ENCODE peak calls at places on chromosomes 11 and 22, in eight cellular contexts. N, K, U, Q, J, P, X and M are unnamed samples. For H3K9me3, the result is how much of the 10 kb centered on the place peaks cover.

GRCh38 chr11:22828373-22828772 is 1.2 kb downstream of the SVIP start:
- DNase-seq in N (no peak), K (no peak), U (no peak), Q (no peak), J (no peak), P (no peak), X (no peak), M (no peak)

GRCh38 chr22:39296981-39297489 is 22.4 kb downstream of the RPL3 start:
- DNase-seq in N (no peak), K (no peak), U (no peak), Q (no peak), J (no peak), P (no peak), X (no peak), M (no peak)

GRCh38 chr11:126335463-126335760 is 20.1 kb upstream of the ST3GAL4 start:
- DNase-seq in N (no peak), K (no peak), U (no peak), Q (no peak), J (no peak), P (peak), X (no peak), M (no peak)

GRCh38 chr22:24521791-24522245 is 26.7 kb downstream of the UPB1 start:
- DNase-seq in N (no peak), K (peak), U (no peak), Q (peak), J (peak), P (no peak), X (no peak), M (no peak)

GRCh38 chr11:70928854-70929598 is 323.4 kb downstream of the SHANK2 start:
- DNase-seq in N (no peak), K (no peak), U (no peak), Q (no peak), J (no peak), P (no peak), X (no peak), M (no peak)

GRCh38 chr22:47207846-47208554 is 445.6 kb downstream of the TBC1D22A start:
- DNase-seq in N (no peak), K (no peak), U (peak), Q (peak), J (no peak), P (no peak), X (no peak), M (no peak)

GRCh38 chr11:73012121-73012863 is 129.8 kb downstream of the FCHSD2 start:
- DNase-seq in N (no peak), K (no peak), U (no peak), Q (no peak), J (no peak), P (no peak), X (no peak), M (no peak)

GRCh38 chr11:106156290-106156937 is 79.0 kb downstream of the AASDHPPT start:
- DNase-seq in N (no peak), K (peak), U (peak), Q (peak), J (peak), P (no peak), X (no peak), M (no peak)

GRCh38 chr11:35141538-35141937 is 2.6 kb downstream of the CD44 start:
- DNase-seq in N (peak), K (no peak), U (peak), Q (peak), J (peak), P (peak), X (no peak), M (no peak)

GRCh38 chr11:76225122-76225584 is 18.9 kb upstream of the WNT11 start:
- DNase-seq in N (no peak), K (no peak), U (no peak), Q (no peak), J (no peak), P (peak), X (no peak), M (no peak)

GRCh38 chr22:33785283-33785991 is 134.8 kb downstream of the LARGE1 start:
- DNase-seq in N (no peak), K (no peak), U (no peak), Q (no peak), J (peak), P (no peak), X (no peak), M (no peak)

GRCh38 chr22:49959782-49960158 is 802 bp upstream of the PIM3 start:
- DNase-seq in N (no peak), K (no peak), U (peak), Q (peak), J (peak), P (no peak), X (no peak), M (no peak)

GRCh38 chr22:31618057-31618456 is 44.0 kb downstream of the PISD start:
- DNase-seq in N (no peak), K (no peak), U (no peak), Q (no peak), J (no peak), P (no peak), X (no peak), M (no peak)

GRCh38 chr11:38481391-38481790 is 1883.4 kb upstream of the RAG2 start:
- DNase-seq in N (no peak), K (no peak), U (no peak), Q (no peak), J (no peak), P (no peak), X (no peak), M (no peak)

GRCh38 chr11:29452131-29452530 is 564.7 kb downstream of the KCNA4 start:
- DNase-seq in N (no peak), K (no peak), U (no peak), Q (no peak), J (peak), P (no peak), X (no peak), M (no peak)

GRCh38 chr11:126282361-126282741 is 542 bp upstream of the TIRAP start:
- DNase-seq in N (peak), K (peak), U (peak), Q (peak), J (peak), P (peak), X (no peak), M (no peak)

GRCh38 chr11:103842795-103843194 is 193.6 kb upstream of the DDI1 start:
- DNase-seq in N (peak), K (no peak), U (no peak), Q (no peak), J (no peak), P (no peak), X (no peak), M (no peak)

GRCh38 chr11:103845331-103845730 is 191.1 kb upstream of the DDI1 start:
- DNase-seq in N (no peak), K (no peak), U (no peak), Q (no peak), J (no peak), P (no peak), X (no peak), M (no peak)

GRCh38 chr11:103844327-103845215 is 191.9 kb upstream of the DDI1 start:
- DNase-seq in N (no peak), K (no peak), U (no peak), Q (no peak), J (no peak), P (no peak), X (no peak), M (no peak)

GRCh38 chr11:103842191-103842590 is 194.2 kb upstream of the DDI1 start:
- DNase-seq in N (no peak), K (no peak), U (no peak), Q (no peak), J (no peak), P (no peak), X (no peak), M (no peak)
- H3K9me3 ChIP-seq in N (under half), K (under half), U (under half), Q (under half), J (under half), P (under half), X (under half), M (under half)

GRCh38 chr22:27347951-27348350 is 453.6 kb downstream of the MN1 start:
- DNase-seq in N (no peak), K (peak), U (no peak), Q (no peak), J (no peak), P (no peak), X (no peak), M (no peak)
- H3K9me3 ChIP-seq in N (under half), K (under half), U (under half), Q (under half), J (under half), P (under half), X (under half), M (under half)

GRCh38 chr22:42321908-42322561 is 51.6 kb upstream of the TCF20 start:
- DNase-seq in N (no peak), K (peak), U (no peak), Q (no peak), J (no peak), P (no peak), X (no peak), M (no peak)
- H3K9me3 ChIP-seq in N (under half), K (under half), U (under half), Q (under half), J (under half), P (under half), X (under half), M (under half)

GRCh38 chr11:69134957-69135356 is 20.8 kb upstream of the SMIM38 start:
- DNase-seq in N (no peak), K (no peak), U (no peak), Q (peak), J (no peak), P (no peak), X (no peak), M (no peak)
- H3K9me3 ChIP-seq in N (under half), K (under half), U (under half), Q (under half), J (under half), P (under half), X (under half), M (under half)

GRCh38 chr11:1138053-1138452 is 19.7 kb upstream of the MUC5AC start:
- DNase-seq in N (no peak), K (no peak), U (no peak), Q (no peak), J (peak), P (no peak), X (no peak), M (no peak)
- H3K9me3 ChIP-seq in N (under half), K (under half), U (under half), Q (under half), J (under half), P (under half), X (under half), M (under half)

GRCh38 chr22:10780281-10780680 is 4747.7 kb upstream of the OR11H1 start:
- DNase-seq in N (no peak), K (no peak), U (no peak), Q (no peak), J (no peak), P (no peak), X (no peak), M (no peak)
- H3K9me3 ChIP-seq in N (under half), K (under half), U (under half), Q (under half), J (under half), P (under half), X (under half), M (under half)

DNA sequence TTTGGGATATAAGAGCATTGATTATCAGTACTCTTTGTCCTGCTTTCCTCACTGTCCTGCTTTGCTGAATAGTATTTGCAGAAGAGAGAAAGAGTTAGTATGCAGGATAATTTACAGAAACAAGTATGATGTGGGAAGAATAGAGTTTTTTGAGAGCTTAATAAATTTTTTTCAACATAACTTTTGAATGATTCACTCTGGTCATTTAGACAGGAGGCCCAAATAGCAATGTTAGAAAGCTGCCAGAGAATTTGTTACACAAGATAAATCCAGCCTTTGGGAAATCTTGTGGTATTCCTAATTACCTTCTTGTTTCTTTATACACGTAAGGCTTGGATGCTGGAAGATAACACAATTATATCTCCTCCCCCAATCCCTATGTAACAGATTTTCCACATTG is 484.6 kb downstream of the CNTN5 start:
- DNase-seq in N (no peak), K (no peak), U (no peak), Q (no peak), J (peak), P (no peak), X (no peak), M (no peak)
- H3K9me3 ChIP-seq in N (under half), K (under half), U (under half), Q (under half), J (under half), P (under half), X (under half), M (under half)

DNA sequence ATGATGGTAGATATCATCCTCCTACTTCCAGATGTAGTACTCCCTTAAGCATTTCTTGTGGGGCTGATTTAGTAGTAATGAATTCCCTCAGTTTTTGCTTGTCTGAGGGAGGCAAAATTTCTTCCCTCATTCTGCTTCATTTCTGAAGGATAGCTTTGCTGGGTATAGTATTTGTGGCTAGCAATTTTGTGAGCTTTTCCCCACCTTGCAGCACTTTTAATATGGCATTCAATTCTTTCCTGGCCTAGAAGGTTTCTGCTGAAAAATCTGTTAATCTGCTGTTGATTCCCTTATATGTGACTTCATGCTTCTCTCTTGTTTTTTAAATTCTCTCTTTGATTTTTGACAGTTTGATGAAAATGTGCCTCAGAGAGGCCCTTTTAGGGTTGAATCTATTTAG is 50.4 kb downstream of the KCNQ1OT1 start:
- DNase-seq in N (no peak), K (no peak), U (no peak), Q (no peak), J (no peak), P (no peak), X (no peak), M (no peak)
- H3K9me3 ChIP-seq in N (under half), K (under half), U (under half), Q (under half), J (under half), P (under half), X (under half), M (under half)

GRCh38 chr11:93967944-93968343 is 53.2 kb upstream of the HEPHL1 start:
- DNase-seq in N (no peak), K (no peak), U (no peak), Q (no peak), J (peak), P (no peak), X (no peak), M (no peak)

GRCh38 chr11:93967258-93967657 is 53.9 kb upstream of the HEPHL1 start:
- DNase-seq in N (no peak), K (no peak), U (no peak), Q (no peak), J (no peak), P (no peak), X (no peak), M (no peak)

GRCh38 chr11:93969925-93970922 is 50.9 kb upstream of the HEPHL1 start:
- DNase-seq in N (no peak), K (no peak), U (no peak), Q (no peak), J (no peak), P (no peak), X (no peak), M (no peak)

GRCh38 chr11:93974759-93975158 is 46.4 kb upstream of the HEPHL1 start:
- DNase-seq in N (no peak), K (no peak), U (no peak), Q (no peak), J (no peak), P (no peak), X (no peak), M (no peak)

GRCh38 chr11:93972790-93973189 is 48.4 kb upstream of the HEPHL1 start:
- DNase-seq in N (no peak), K (no peak), U (no peak), Q (no peak), J (no peak), P (no peak), X (no peak), M (no peak)
- H3K9me3 ChIP-seq in N (under half), K (under half), U (under half), Q (under half), J (under half), P (under half), X (under half), M (under half)